ENCODE peak calls at places on chromosomes 12 and 14, in five cellular contexts. O is HFFc6, H is mucosa of descending colon, L is PC-3, C is A549. M is an unnamed sample.

GRCh38 chr12:100184549-100184948 is 16.1 kb upstream of the ACTR6 start:
- DNase-seq in C (no peak), H (no peak), L (no peak), O (no peak), M (no peak)

GRCh38 chr14:92288994-92289393 is 34.0 kb upstream of the SLC24A4 start:
- DNase-seq in O (no peak), H (no peak), L (no peak), C (no peak), M (no peak)

GRCh38 chr14:94213021-94213420 is 38.9 kb downstream of the PPP4R4 start:
- DNase-seq in L (peak; percentile 41), O (no peak), C (no peak), H (no peak), M (no peak)

GRCh38 chr12:101127521-101128219 is 82.4 kb downstream of the SLC5A8 start:
- DNase-seq in H (no peak), L (no peak), O (peak; percentile 44), C (no peak), M (no peak)

GRCh38 chr14:28308727-28309126 is 457.9 kb upstream of the FOXG1 start:
- DNase-seq in L (peak; percentile 87), C (no peak), O (no peak), H (no peak), M (no peak)

GRCh38 chr12:109065154-109065852 is 12.9 kb downstream of the USP30 start:
- DNase-seq in L (no peak), H (peak; percentile 84), C (no peak), O (no peak), M (peak; percentile 25)

GRCh38 chr14:53306926-53307325 is 153.8 kb upstream of the DDHD1 start:
- DNase-seq in C (no peak), O (peak; percentile 10), L (peak; percentile 48), H (no peak), M (no peak)

GRCh38 chr12:123937707-123938600 is 34.7 kb downstream of the CCDC92 start:
- DNase-seq in C (no peak), L (no peak), O (no peak), H (peak; percentile 21), M (no peak)

GRCh38 chr12:45849289-45849688 is 119.8 kb downstream of the ARID2 start:
- DNase-seq in L (peak; percentile 17), O (no peak), C (no peak), H (no peak), M (no peak)

GRCh38 chr14:71119075-71119474 is 211.8 kb downstream of the PCNX1 start:
- DNase-seq in C (no peak), H (no peak), O (peak; percentile 57), L (peak; percentile 65), M (peak; percentile 10)

GRCh38 chr14:76169776-76170175 is 18.1 kb downstream of the GPATCH2L start:
- DNase-seq in O (no peak), L (no peak), H (no peak), C (no peak), M (no peak)

GRCh38 chr14:37124617-37125016 is 47.8 kb downstream of the SLC25A21 start:
- DNase-seq in L (peak; percentile 47), O (no peak), H (no peak), C (no peak), M (no peak)

GRCh38 chr12:107079172-107080011 is 14.0 kb downstream of the CRY1 start:
- DNase-seq in H (peak; percentile 11), C (peak; percentile 21), L (peak; percentile 84), O (peak; percentile 56), M (no peak)

GRCh38 chr14:67487937-67488893 is at the start of gene TMEM229B:
- DNase-seq in C (no peak), H (peak; percentile 71), L (no peak), O (no peak), M (no peak)

GRCh38 chr12:21602774-21603173 is 1.9 kb downstream of the GYS2 start:
- DNase-seq in L (no peak), H (no peak), C (no peak), O (no peak), M (no peak)

GRCh38 chr12:21604245-21605101 is at the start of gene GYS2:
- DNase-seq in C (no peak), L (no peak), H (no peak), O (no peak), M (no peak)

GRCh38 chr12:21606175-21606574 is 1.5 kb upstream of the GYS2 start:
- DNase-seq in H (no peak), O (no peak), C (no peak), L (no peak), M (no peak)

GRCh38 chr12:21607701-21608100 is 3.1 kb upstream of the GYS2 start:
- DNase-seq in C (no peak), O (peak; percentile 1), L (peak; percentile 25), H (no peak), M (no peak)
- TF ChIP-seq CTCF in C (peak; percentile 75), O (peak; percentile 53), L (peak; percentile 43), H (no peak), M (peak; percentile 37)

GRCh38 chr12:50175716-50176026 is 8.5 kb upstream of the CERS5 start:
- DNase-seq in O (no peak), C (no peak), H (no peak), L (no peak), M (no peak)
- TF ChIP-seq CTCF in O (peak; percentile 38), C (no peak), H (no peak), L (peak; percentile 7), M (no peak)

GRCh38 chr12:55926738-55927587 is 731 bp downstream of the PYM1 start:
- DNase-seq in O (peak; percentile 87), H (peak; percentile 97), L (peak; percentile 92), C (peak; percentile 97), M (peak; percentile 89)

GRCh38 chr12:55925371-55925770 is 2.3 kb downstream of the PYM1 start:
- DNase-seq in L (no peak), H (no peak), C (no peak), O (no peak), M (no peak)

GRCh38 chr12:55929306-55929791 is 1.6 kb upstream of the DGKA start:
- DNase-seq in O (no peak), L (no peak), C (no peak), H (peak; percentile 64), M (no peak)

GRCh38 chr12:55925870-55926737 is 1.6 kb downstream of the PYM1 start:
- DNase-seq in L (no peak), O (no peak), H (peak; percentile 10), C (no peak), M (no peak)

DNA sequence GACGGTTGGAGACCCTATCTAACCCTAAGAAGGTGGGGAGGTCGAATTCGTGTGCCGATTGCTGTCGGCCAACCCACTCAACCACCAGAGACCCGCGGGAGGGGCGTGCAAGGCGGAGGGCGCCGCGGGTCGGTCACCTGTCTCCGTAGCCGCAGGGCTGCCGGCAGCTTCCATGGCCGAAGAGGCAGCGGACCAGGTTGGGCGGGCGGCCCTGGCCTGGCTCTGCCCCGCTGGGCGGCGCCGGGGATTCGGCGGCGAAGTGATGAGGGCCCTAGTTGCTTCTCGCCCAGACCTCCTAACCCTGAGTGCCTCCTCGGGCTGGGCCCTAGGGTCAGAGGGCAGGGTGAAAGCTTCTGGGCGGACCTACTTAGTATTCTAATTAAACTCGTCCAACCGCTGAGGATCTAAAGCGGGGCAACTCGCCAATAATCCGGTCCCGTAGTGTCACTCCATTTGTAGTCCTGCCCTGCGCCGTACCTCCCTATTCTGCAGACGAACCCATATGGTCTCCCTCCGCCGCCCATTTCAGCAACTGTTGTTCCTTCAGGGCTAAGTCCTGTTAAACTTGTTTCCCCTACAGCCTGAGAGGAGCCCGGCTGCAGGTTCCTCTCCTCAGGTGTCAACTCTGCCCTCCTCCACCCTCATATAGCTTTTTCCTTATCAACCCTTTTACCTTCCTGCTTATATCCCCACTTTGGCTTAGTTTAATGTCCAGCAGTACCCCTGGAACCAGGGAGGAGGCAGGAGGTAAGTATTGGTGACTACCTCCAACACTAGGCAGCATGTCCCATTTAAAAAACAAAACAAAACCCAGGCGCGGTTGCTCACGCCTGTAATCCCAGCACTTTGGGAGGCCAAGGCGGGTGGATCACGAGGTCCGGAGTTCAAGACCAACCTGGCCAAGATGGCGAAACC is at the start of gene PYM1:
- DNase-seq in H (peak; percentile 90), O (peak; percentile 65), C (peak; percentile 69), L (peak; percentile 77), M (peak; percentile 75)
- TF ChIP-seq CTCF in H (no peak), O (no peak), C (no peak), L (no peak), M (no peak)

DNA sequence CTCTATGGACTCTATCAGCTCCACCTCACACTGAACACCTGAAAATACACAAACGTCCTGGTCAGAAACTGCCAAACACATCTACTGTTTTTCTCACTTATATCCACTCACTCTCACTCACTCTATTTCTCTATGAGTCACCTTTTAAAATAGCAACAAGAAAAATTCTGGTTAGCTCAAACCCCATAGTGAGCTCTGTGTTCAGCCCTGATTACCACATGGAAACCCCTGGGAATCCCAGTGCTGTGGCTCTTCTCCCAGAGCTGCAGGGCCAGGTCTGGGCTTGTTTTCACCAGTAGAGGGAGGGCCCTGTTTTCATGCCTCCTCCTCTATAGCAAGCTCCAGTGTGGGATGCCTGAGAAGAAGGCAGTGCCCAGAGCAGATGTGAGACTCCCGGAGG is 1126.1 kb downstream of the TMEM121 start:
- DNase-seq in C (no peak), H (no peak), O (no peak), L (no peak), M (no peak)
- TF ChIP-seq CTCF in C (no peak), H (no peak), O (no peak), L (no peak), M (no peak)

GRCh38 chr14:45970589-45970988 is 681.0 kb downstream of the RPL10L start:
- DNase-seq in H (no peak), C (no peak), O (no peak), L (peak; percentile 17), M (no peak)

GRCh38 chr14:45972416-45972815 is 679.2 kb downstream of the RPL10L start:
- DNase-seq in O (no peak), L (no peak), H (no peak), C (no peak), M (no peak)

GRCh38 chr14:45968037-45968436 is 683.5 kb downstream of the RPL10L start:
- DNase-seq in C (no peak), H (no peak), L (no peak), O (no peak), M (no peak)
- TF ChIP-seq CTCF in C (no peak), H (no peak), L (no peak), O (no peak), M (no peak)

DNA sequence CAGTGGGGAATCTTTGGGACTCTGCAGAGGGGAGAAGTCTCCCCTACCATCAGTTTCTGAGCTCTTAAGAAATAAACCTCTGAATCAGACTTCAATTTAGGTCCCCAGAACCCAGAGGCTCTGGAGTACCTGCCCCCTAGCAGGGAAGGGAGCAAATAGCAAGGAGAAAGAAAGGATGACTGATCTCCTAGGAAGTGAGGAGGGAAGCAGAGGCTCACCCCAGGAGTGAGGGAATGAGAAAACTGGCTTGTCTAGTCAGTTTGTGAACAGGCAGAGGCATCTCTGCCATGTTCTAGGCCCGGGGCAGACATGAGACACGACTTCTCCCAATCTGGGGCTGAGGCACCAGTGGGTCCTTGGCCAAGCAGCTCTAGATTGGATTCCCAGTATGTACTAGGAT is 24.3 kb upstream of the SMUG1 start:
- DNase-seq in H (no peak), L (no peak), O (peak; percentile 12), C (no peak), M (no peak)
- TF ChIP-seq CTCF in H (no peak), L (peak; percentile 36), O (peak; percentile 45), C (no peak), M (no peak)

GRCh38 chr12:113931517-113931916 is 34.6 kb downstream of the RBM19 start:
- DNase-seq in H (no peak), L (no peak), O (no peak), C (no peak), M (no peak)
- TF ChIP-seq CTCF in H (no peak), L (no peak), O (no peak), C (no peak), M (no peak)

M was measured in type B pancreatic cell.